ENCODE peak calls at places on chromosomes 4 and X, in eight cellular contexts. One of them, this sample, is unnamed.

GRCh38 chrX:108072746-108073145 is 18.6 kb downstream of the PSMD10 start:
- DNase-seq in A549: no peak
- DNase-seq in ovary: no peak
- DNase-seq in tibial nerve: no peak
- DNase-seq in suprapubic skin: no peak
- DNase-seq in HepG2: no peak
- DNase-seq in sigmoid colon: no peak
- DNase-seq in SK-N-SH: no peak
- DNase-seq in this sample: no peak

GRCh38 chr4:37803348-37803973 is 23.0 kb upstream of the PGM2 start:
- DNase-seq in A549: no peak
- DNase-seq in ovary: no peak
- DNase-seq in tibial nerve: no peak
- DNase-seq in suprapubic skin: no peak
- DNase-seq in HepG2: peak; percentile 57
- DNase-seq in sigmoid colon: no peak
- DNase-seq in SK-N-SH: peak; percentile 25
- DNase-seq in this sample: no peak

GRCh38 chrX:65866146-65866545 is 173.7 kb downstream of the VSIG4 start:
- DNase-seq in A549: no peak
- DNase-seq in ovary: no peak
- DNase-seq in tibial nerve: no peak
- DNase-seq in suprapubic skin: no peak
- DNase-seq in HepG2: no peak
- DNase-seq in sigmoid colon: no peak
- DNase-seq in SK-N-SH: no peak
- DNase-seq in this sample: no peak

GRCh38 chrX:37348237-37349130 is 680 bp upstream of the PRRG1 start:
- DNase-seq in A549: no peak
- DNase-seq in ovary: no peak
- DNase-seq in tibial nerve: no peak
- DNase-seq in suprapubic skin: no peak
- DNase-seq in HepG2: no peak
- DNase-seq in sigmoid colon: no peak
- DNase-seq in SK-N-SH: no peak
- DNase-seq in this sample: no peak

GRCh38 chr4:123200417-123200945 is 196.1 kb upstream of the SPRY1 start:
- DNase-seq in A549: no peak
- DNase-seq in ovary: no peak
- DNase-seq in tibial nerve: no peak
- DNase-seq in suprapubic skin: no peak
- DNase-seq in HepG2: no peak
- DNase-seq in sigmoid colon: no peak
- DNase-seq in SK-N-SH: no peak
- DNase-seq in this sample: no peak

GRCh38 chr4:2583517-2583916 is 47.1 kb downstream of the FAM193A start:
- DNase-seq in A549: no peak
- DNase-seq in ovary: no peak
- DNase-seq in tibial nerve: no peak
- DNase-seq in suprapubic skin: no peak
- DNase-seq in HepG2: no peak
- DNase-seq in sigmoid colon: peak; percentile 56
- DNase-seq in SK-N-SH: no peak
- DNase-seq in this sample: no peak

GRCh38 chr4:97309111-97309510 is 834.2 kb downstream of the STPG2 start:
- DNase-seq in A549: no peak
- DNase-seq in ovary: no peak
- DNase-seq in tibial nerve: no peak
- DNase-seq in suprapubic skin: no peak
- DNase-seq in HepG2: no peak
- DNase-seq in sigmoid colon: no peak
- DNase-seq in SK-N-SH: no peak
- DNase-seq in this sample: no peak

GRCh38 chrX:19513383-19513782 is 1.9 kb downstream of the MAP3K15 start:
- DNase-seq in A549: peak; percentile 8
- DNase-seq in ovary: no peak
- DNase-seq in tibial nerve: no peak
- DNase-seq in suprapubic skin: no peak
- DNase-seq in HepG2: peak; percentile 53
- DNase-seq in sigmoid colon: no peak
- DNase-seq in SK-N-SH: peak; percentile 22
- DNase-seq in this sample: no peak

GRCh38 chr4:11628093-11628725 is 199.5 kb upstream of the HS3ST1 start:
- DNase-seq in A549: no peak
- DNase-seq in ovary: no peak
- DNase-seq in tibial nerve: no peak
- DNase-seq in suprapubic skin: no peak
- DNase-seq in HepG2: no peak
- DNase-seq in sigmoid colon: no peak
- DNase-seq in SK-N-SH: no peak
- DNase-seq in this sample: no peak

DNA sequence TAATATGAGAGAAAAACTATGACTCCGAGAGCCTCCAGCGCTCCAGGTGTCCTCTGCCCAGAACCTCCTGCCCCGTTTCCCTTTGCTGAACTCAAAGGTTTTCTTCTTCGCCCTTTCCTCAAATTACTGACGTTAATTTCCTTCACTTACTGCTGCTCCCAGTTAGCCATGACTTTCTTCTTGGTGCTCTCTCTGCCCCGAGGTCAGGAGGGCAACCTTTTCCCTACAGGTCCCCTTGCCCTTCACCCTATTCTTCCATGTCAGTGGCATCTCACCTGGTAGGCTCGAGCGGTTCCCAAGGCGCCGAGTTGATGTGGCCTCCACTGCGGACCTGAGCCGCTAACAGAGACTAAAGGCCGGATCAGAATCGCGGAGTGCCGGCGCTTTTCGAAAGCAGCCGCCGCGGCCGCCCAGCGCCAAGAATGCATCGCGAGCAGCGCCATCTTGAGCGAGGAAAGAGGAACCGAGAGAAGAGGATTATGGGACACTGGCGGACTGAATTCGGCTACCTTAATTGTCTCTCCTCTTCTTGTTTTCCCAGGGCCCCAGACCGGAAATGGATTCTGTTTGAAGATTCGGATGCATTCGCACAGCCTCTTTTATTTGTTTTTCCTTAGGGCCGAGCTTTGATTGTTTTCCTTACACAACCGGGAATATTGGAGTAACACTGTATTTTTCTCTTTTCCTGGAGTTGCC is at the start of gene ABCB7:
- DNase-seq in A549: peak; percentile 60
- DNase-seq in ovary: peak; percentile 61
- DNase-seq in tibial nerve: peak; percentile 13
- DNase-seq in suprapubic skin: peak; percentile 74
- DNase-seq in HepG2: peak; percentile 65
- DNase-seq in sigmoid colon: peak; percentile 69
- DNase-seq in SK-N-SH: peak; percentile 75
- DNase-seq in this sample: peak; percentile 57
- TF ChIP-seq CTCF in A549: no peak
- TF ChIP-seq CTCF in ovary: no peak
- TF ChIP-seq CTCF in tibial nerve: no peak
- TF ChIP-seq CTCF in suprapubic skin: no peak
- TF ChIP-seq CTCF in HepG2: peak; percentile 26
- TF ChIP-seq CTCF in sigmoid colon: no peak
- TF ChIP-seq CTCF in SK-N-SH: peak; percentile 33
- TF ChIP-seq CTCF in this sample: no peak

GRCh38 chr4:183395395-183395794 is 49.0 kb upstream of the CDKN2AIP start:
- DNase-seq in A549: no peak
- DNase-seq in ovary: no peak
- DNase-seq in tibial nerve: no peak
- DNase-seq in suprapubic skin: no peak
- DNase-seq in HepG2: no peak
- DNase-seq in sigmoid colon: no peak
- DNase-seq in SK-N-SH: no peak
- DNase-seq in this sample: no peak
- TF ChIP-seq EP300 in A549: no peak
- TF ChIP-seq EP300 in ovary: no peak
- TF ChIP-seq EP300 in tibial nerve: no peak
- TF ChIP-seq EP300 in suprapubic skin: no peak
- TF ChIP-seq EP300 in HepG2: no peak
- TF ChIP-seq EP300 in sigmoid colon: no peak
- TF ChIP-seq EP300 in SK-N-SH: no peak
- TF ChIP-seq EP300 in this sample: no peak

DNA sequence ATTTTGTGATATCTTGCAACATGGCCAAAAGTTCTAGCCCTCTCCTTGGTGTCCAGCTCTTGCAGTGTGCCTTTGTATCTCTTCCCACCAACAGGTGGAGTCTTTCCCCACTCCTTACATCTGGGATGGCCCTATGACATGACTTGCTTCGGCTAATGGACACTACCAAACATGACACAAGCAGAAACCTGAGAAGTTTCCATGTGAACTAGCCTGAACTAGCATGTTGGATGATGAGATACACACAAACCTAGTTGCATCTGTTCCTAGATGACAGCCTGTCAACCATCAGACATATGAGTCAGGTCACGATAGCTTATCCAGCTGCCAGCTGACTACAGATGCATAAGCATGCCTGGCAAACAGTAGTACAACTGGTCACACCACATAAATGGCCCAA is 207.5 kb upstream of the FTHL17 start:
- DNase-seq in A549: no peak
- DNase-seq in ovary: no peak
- DNase-seq in tibial nerve: no peak
- DNase-seq in suprapubic skin: no peak
- DNase-seq in HepG2: peak; percentile 18
- DNase-seq in sigmoid colon: no peak
- DNase-seq in SK-N-SH: no peak
- DNase-seq in this sample: no peak
- TF ChIP-seq CTCF in A549: no peak
- TF ChIP-seq CTCF in ovary: no peak
- TF ChIP-seq CTCF in tibial nerve: no peak
- TF ChIP-seq CTCF in suprapubic skin: no peak
- TF ChIP-seq CTCF in HepG2: peak; percentile 64
- TF ChIP-seq CTCF in sigmoid colon: no peak
- TF ChIP-seq CTCF in SK-N-SH: peak; percentile 51
- TF ChIP-seq CTCF in this sample: no peak

GRCh38 chrX:15816886-15817285 is 26.6 kb downstream of the ZRSR2 start:
- DNase-seq in A549: no peak
- DNase-seq in ovary: no peak
- DNase-seq in tibial nerve: no peak
- DNase-seq in suprapubic skin: no peak
- DNase-seq in HepG2: no peak
- DNase-seq in sigmoid colon: no peak
- DNase-seq in SK-N-SH: peak; percentile 29
- DNase-seq in this sample: no peak

GRCh38 chrX:15812212-15812938 is 22.1 kb downstream of the ZRSR2 start:
- DNase-seq in A549: no peak
- DNase-seq in ovary: no peak
- DNase-seq in tibial nerve: no peak
- DNase-seq in suprapubic skin: no peak
- DNase-seq in HepG2: no peak
- DNase-seq in sigmoid colon: no peak
- DNase-seq in SK-N-SH: no peak
- DNase-seq in this sample: no peak

GRCh38 chrX:15815779-15816452 is 25.6 kb downstream of the ZRSR2 start:
- DNase-seq in A549: peak; percentile 19
- DNase-seq in ovary: no peak
- DNase-seq in tibial nerve: no peak
- DNase-seq in suprapubic skin: no peak
- DNase-seq in HepG2: peak; percentile 5
- DNase-seq in sigmoid colon: no peak
- DNase-seq in SK-N-SH: peak; percentile 59
- DNase-seq in this sample: no peak

GRCh38 chrX:15816453-15816838 is 26.2 kb downstream of the ZRSR2 start:
- DNase-seq in A549: no peak
- DNase-seq in ovary: no peak
- DNase-seq in tibial nerve: no peak
- DNase-seq in suprapubic skin: no peak
- DNase-seq in HepG2: no peak
- DNase-seq in sigmoid colon: no peak
- DNase-seq in SK-N-SH: no peak
- DNase-seq in this sample: no peak

GRCh38 chrX:15814811-15815210 is 24.5 kb downstream of the ZRSR2 start:
- DNase-seq in A549: no peak
- DNase-seq in ovary: no peak
- DNase-seq in tibial nerve: no peak
- DNase-seq in suprapubic skin: no peak
- DNase-seq in HepG2: no peak
- DNase-seq in sigmoid colon: no peak
- DNase-seq in SK-N-SH: no peak
- DNase-seq in this sample: no peak
- TF ChIP-seq EP300 in A549: no peak
- TF ChIP-seq EP300 in ovary: no peak
- TF ChIP-seq EP300 in tibial nerve: no peak
- TF ChIP-seq EP300 in suprapubic skin: no peak
- TF ChIP-seq EP300 in HepG2: no peak
- TF ChIP-seq EP300 in sigmoid colon: no peak
- TF ChIP-seq EP300 in SK-N-SH: no peak
- TF ChIP-seq EP300 in this sample: no peak

This sample was measured in stomach.